ENCODE peak calls at places on chromosomes 16 and 17, in five cellular contexts. H is GM12878, C is K562, F is HepG2, M is SK-N-SH. V is an unnamed sample.

GRCh38 chr16:68406458-68407041 is 41.8 kb downstream of the SMPD3 start:
- DNase-seq in H (no peak), C (no peak), F (no peak), M (peak; percentile 76), V (no peak)

GRCh38 chr17:17819561-17819995 is 17.2 kb downstream of the SREBF1 start:
- DNase-seq in H (peak; percentile 78), C (peak; percentile 74), F (peak; percentile 78), M (peak; percentile 74), V (peak; percentile 67)

GRCh38 chr16:4676826-4677225 is 16.5 kb upstream of the NUDT16L1 start:
- DNase-seq in H (no peak), C (no peak), F (no peak), M (no peak), V (no peak)

GRCh38 chr17:2063306-2064146 is 8.6 kb downstream of the HIC1 start:
- DNase-seq in H (no peak), C (no peak), F (no peak), M (no peak), V (no peak)

GRCh38 chr17:10233157-10233556 is 34.8 kb upstream of the GAS7 start:
- DNase-seq in H (no peak), C (no peak), F (no peak), M (no peak), V (no peak)

GRCh38 chr17:8161289-8162231 is 1.2 kb downstream of the VAMP2 start:
- DNase-seq in H (no peak), C (no peak), F (no peak), M (no peak), V (no peak)

GRCh38 chr16:15611610-15612009 is 31.3 kb downstream of the MARF1 start:
- DNase-seq in H (no peak), C (no peak), F (no peak), M (no peak), V (no peak)

GRCh38 chr16:62036807-62037135 is 533 bp upstream of the CDH8 start:
- DNase-seq in H (no peak), C (no peak), F (no peak), M (no peak), V (no peak)

GRCh38 chr16:49350265-49351103 is 23.1 kb upstream of the C16orf78 start:
- DNase-seq in H (no peak), C (peak; percentile 77), F (peak; percentile 37), M (peak; percentile 81), V (no peak)

GRCh38 chr17:28968914-28969295 is 17.6 kb upstream of the PHF12 start:
- DNase-seq in H (no peak), C (no peak), F (peak; percentile 32), M (no peak), V (no peak)

DNA sequence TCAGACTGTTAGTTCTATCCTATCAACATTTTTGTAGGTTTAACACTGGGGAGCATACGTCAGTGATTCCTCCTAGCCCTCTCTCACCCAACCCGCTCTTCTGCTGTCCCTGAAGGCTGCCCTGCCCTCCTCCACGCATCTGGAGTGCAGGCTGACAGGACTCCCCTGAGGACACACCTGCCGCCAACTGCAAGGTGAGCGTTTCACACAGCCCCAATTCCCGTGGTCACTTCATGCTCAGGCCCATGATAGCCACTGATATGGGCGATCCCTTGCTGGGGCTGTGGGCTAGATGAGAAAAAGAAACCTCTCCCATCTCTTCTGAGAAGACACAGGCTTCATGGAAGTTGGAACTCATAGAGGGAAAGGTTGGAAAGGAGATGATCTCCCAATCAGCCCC is 91.0 kb downstream of the KCNJ12 start:
- DNase-seq in H (no peak), C (no peak), F (no peak), M (no peak), V (no peak)
- TF ChIP-seq GABPA in H (no peak), C (no peak), F (no peak), M (no peak), V (no peak)

DNA sequence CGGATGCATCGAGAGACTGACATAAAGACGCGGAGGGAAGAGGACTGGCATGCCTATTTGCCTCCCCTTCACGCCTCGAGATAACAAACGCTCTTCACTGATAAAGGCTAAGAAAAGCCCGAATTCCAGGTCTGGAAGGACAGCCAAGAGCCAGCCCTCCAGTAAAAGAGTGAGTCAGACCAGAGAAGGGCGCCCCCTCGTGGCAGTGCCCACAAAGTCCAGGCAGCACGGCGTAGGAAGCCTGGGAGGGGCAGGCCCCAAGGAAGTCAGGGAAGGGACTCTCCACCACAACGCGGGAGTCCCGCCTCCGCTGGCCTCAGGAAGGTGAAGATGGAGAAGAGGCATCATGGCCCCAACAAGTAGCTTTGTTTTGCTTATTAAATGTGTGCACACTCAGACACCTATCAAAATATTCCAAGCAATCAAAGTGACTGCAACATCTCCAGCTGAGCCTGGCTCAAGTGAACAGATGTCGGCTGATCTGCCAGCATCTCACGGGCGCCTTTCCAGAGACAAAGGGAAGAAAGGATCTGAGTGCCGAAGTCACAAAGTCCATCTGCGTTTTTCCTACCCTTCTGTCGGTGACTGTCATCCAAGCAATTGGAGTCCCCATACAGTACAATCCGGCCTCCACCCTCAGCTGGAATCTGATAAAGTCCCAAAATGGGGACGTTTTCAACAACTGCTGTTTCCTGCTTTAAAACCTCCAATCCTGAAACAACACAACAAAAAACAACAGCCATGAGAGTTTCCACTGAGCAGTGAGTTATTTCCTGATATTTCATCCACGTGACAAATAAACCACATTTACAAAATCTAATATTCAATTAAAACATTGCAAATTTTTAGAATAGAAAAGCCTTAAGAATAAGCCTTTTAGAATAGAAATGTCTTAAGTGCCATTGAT is 20.4 kb upstream of the SLC38A8 start:
- DNase-seq in H (no peak), C (peak; percentile 85), F (peak; percentile 59), M (peak; percentile 86), V (peak; percentile 70)
- TF ChIP-seq CTCF in H (peak; percentile 75), C (peak; percentile 99), F (peak; percentile 95), M (peak; percentile 95), V (peak; percentile 67)

GRCh38 chr16:26053889-26054288 is 362.1 kb downstream of the HS3ST4 start:
- DNase-seq in H (no peak), C (no peak), F (no peak), M (no peak), V (no peak)

GRCh38 chr16:26051078-26051477 is 359.3 kb downstream of the HS3ST4 start:
- DNase-seq in H (no peak), C (no peak), F (no peak), M (no peak), V (no peak)

DNA sequence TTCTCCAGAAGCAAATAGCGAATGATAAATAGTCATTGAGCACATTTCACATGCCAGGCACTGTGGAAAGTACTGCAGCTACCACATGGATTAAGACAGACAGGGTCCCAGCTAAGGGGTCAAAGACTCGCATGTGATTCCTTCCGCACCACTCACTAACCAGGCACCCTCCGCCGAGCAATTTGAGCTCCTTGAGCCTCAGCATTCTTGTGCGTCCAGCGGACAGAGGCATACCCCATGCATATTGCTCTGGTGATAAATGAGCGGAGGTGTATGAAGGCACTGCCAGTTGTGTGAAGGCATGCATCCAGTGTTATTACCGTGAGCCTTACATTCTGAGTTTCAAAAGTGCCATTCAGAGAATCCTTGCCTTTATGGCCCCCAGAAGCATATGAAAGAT is 358.7 kb downstream of the HS3ST4 start:
- DNase-seq in H (no peak), C (no peak), F (no peak), M (no peak), V (no peak)
- TF ChIP-seq REST in H (no peak), C (no peak), F (no peak), M (no peak), V (no peak)

GRCh38 chr17:49241763-49242312 is 11.3 kb upstream of the PHOSPHO1 start:
- DNase-seq in H (no peak), C (no peak), F (no peak), M (no peak), V (no peak)
- TF ChIP-seq GABPA in H (no peak), C (no peak), F (no peak), M (no peak), V (no peak)

GRCh38 chr16:28826141-28826540 is 3.3 kb downstream of the ATXN2L start:
- DNase-seq in H (no peak), C (no peak), F (no peak), M (no peak), V (no peak)
- TF ChIP-seq CTCF in H (no peak), C (peak; percentile 25), F (peak; percentile 31), M (peak; percentile 24), V (no peak)

DNA sequence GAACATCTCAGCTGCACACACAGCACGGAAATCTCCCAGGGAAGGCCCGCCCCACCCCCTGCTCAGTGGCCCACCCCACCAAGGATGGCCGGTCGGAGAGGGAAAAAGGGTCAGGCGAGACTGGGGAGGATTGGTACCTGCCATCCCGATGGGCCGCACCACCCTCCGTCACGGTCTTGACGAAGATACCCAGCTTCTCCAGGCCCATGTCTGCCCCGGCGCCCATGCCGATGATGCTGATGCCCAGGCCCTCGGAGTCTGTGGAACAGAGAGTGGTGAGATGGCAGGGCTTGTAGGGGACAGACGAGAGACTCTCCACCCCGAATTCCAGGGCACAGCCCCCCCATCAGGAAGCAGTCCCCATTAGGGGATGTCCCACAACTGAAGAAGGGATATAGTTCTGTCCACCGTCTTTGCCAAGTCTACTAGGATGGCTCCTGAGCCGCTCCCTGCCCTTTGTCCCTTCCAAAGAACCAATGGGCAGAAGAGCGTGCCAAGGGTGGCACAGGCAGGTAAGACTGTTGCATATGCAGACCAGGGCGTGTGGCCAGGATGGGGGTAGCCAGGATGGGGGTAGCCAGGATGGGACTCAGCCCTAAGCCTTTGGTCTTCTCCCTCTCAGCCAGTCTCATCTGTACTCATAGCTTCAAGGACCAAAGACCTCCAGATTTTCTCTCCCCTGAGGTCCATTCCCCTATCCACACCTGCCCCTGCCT is 6.9 kb downstream of the PPP1R9B start:
- DNase-seq in H (no peak), C (no peak), F (no peak), M (no peak), V (no peak)
- TF ChIP-seq REST in H (no peak), C (no peak), F (no peak), M (no peak), V (no peak)

DNA sequence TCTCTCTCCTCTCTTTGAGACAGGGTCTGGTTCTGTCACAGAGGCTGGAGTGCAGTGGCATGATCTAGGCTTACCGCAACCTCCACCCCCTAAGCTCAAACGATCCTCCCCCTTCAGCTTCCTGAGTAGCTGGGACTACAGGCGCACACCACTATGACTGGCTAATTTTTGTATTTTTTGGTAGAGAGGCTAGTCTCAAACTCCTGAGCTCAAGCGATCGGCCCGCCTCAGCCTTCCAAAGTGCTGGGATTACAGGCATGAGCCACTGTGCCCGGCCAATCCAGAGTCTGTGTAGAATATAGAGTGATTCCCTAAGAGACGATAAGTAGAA is 65.8 kb upstream of the RPH3AL start:
- DNase-seq in H (no peak), C (no peak), F (no peak), M (no peak), V (peak; percentile 57)
- TF ChIP-seq GABPA in H (no peak), C (no peak), F (no peak), M (no peak), V (no peak)

DNA sequence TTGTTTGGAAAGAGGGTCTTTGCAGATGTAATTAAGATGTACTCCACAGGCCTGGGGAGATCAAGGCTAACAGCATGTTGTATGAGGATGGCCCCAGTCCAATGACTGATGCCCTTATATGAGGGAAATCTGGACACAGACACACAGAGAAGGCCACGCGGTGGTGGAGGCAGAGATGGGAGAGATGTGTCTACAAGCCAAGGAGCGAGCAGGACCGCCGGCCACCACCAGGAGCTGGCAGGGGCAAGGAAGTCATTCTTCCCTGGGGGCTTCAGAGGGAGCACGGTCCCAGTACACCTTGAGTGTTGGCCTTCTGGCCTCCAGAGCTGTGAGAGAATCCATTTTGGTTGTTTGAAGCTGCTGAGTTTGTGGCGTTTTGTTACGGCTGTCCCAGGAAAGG is 14.7 kb downstream of the SOCS3 start:
- DNase-seq in H (no peak), C (no peak), F (no peak), M (no peak), V (no peak)
- TF ChIP-seq CTCF in H (no peak), C (no peak), F (no peak), M (no peak), V (no peak)

GRCh38 chr16:57999366-57999970 is 1.0 kb downstream of the ZNF319 start:
- DNase-seq in H (no peak), C (no peak), F (peak; percentile 29), M (peak; percentile 52), V (no peak)
- TF ChIP-seq REST in H (no peak), C (no peak), F (no peak), M (no peak), V (no peak)